ENCODE peak calls at places on chromosomes 3 and 15, in six cellular contexts. Y is GM06990; C is breast epithelium; X is RWPE1; K is naive thymus-derived CD8-positive, alpha-beta T cell; L is NB4. B is an unnamed sample.

GRCh38 chr3:161291191-161291901 is 70.2 kb downstream of the NMD3 start:
- DNase-seq in Y (no peak), C (peak; percentile 55), X (peak; percentile 73), K (no peak), L (no peak), B (no peak)

GRCh38 chr3:81886081-81886480 is 124.6 kb upstream of the GBE1 start:
- DNase-seq in Y (no peak), C (no peak), X (no peak), K (no peak), L (no peak), B (no peak)

GRCh38 chr3:150384517-150385212 is 23.4 kb upstream of the TSC22D2 start:
- DNase-seq in Y (peak; percentile 84), C (no peak), X (no peak), K (peak; percentile 46), L (peak; percentile 82), B (no peak)

GRCh38 chr3:76487446-76487845 is 552.5 kb upstream of the ROBO2 start:
- DNase-seq in Y (no peak), C (no peak), X (no peak), K (no peak), L (no peak), B (peak; percentile 7)

GRCh38 chr15:94230886-94231727 is at the start of gene MCTP2:
- DNase-seq in Y (peak; percentile 81), C (peak; percentile 78), X (peak; percentile 86), K (peak; percentile 76), L (peak; percentile 97), B (peak; percentile 39)

GRCh38 chr3:56700136-56700535 is 17.1 kb upstream of the TASOR start:
- DNase-seq in Y (no peak), C (no peak), X (no peak), K (no peak), L (no peak), B (no peak)

GRCh38 chr3:157527471-157527881 is 24.3 kb upstream of the VEPH1 start:
- DNase-seq in Y (no peak), C (no peak), X (no peak), K (no peak), L (no peak), B (peak; percentile 45)

GRCh38 chr15:58179741-58180381 is 41.7 kb downstream of the AQP9 start:
- DNase-seq in Y (no peak), C (no peak), X (peak; percentile 55), K (no peak), L (no peak), B (peak; percentile 26)

GRCh38 chr3:173371848-173372487 is 25.6 kb upstream of the NLGN1 start:
- DNase-seq in Y (no peak), C (no peak), X (peak; percentile 33), K (no peak), L (peak; percentile 18), B (peak; percentile 50)

GRCh38 chr3:80688814-80689213 is 921.0 kb upstream of the ROBO1 start:
- DNase-seq in Y (no peak), C (no peak), X (no peak), K (no peak), L (peak; percentile 11), B (no peak)

GRCh38 chr15:68650901-68651709 is 72.3 kb downstream of the CORO2B start:
- DNase-seq in Y (peak; percentile 29), C (no peak), X (no peak), K (peak; percentile 40), L (peak; percentile 48), B (no peak)

B was measured in EL.